ENCODE peak calls at places on chromosomes 1 and 21, in ten cellular contexts. One of them, this sample, is unnamed.

GRCh38 chr1:84298336-84298687 is 3.2 kb upstream of the SAMD13 start:
- DNase-seq in NCI-H2081 treated with DMSO at 0.1 percent for 48 hours: no peak
- DNase-seq in cardiac fibroblast: peak
- DNase-seq in anterior cingulate cortex: peak
- DNase-seq in AG09319: no peak
- DNase-seq in SJSA1: no peak
- DNase-seq in CD8-positive, alpha-beta memory T cell: peak
- DNase-seq in HFFc6: no peak
- DNase-seq in CD8-positive, alpha-beta T cell: peak
- DNase-seq in PC-3: peak
- DNase-seq in this sample: peak

GRCh38 chr1:89724369-89725015 is 91.6 kb downstream of the LRRC8C start:
- DNase-seq in NCI-H2081 treated with DMSO at 0.1 percent for 48 hours: no peak
- DNase-seq in cardiac fibroblast: peak
- DNase-seq in anterior cingulate cortex: no peak
- DNase-seq in AG09319: no peak
- DNase-seq in SJSA1: peak
- DNase-seq in CD8-positive, alpha-beta memory T cell: no peak
- DNase-seq in HFFc6: no peak
- DNase-seq in CD8-positive, alpha-beta T cell: peak
- DNase-seq in PC-3: peak
- DNase-seq in this sample: no peak

GRCh38 chr1:26363549-26364448 is 8.8 kb downstream of the ZNF683 start:
- DNase-seq in NCI-H2081 treated with DMSO at 0.1 percent for 48 hours: no peak
- DNase-seq in cardiac fibroblast: peak
- DNase-seq in anterior cingulate cortex: peak
- DNase-seq in AG09319: no peak
- DNase-seq in SJSA1: peak
- DNase-seq in CD8-positive, alpha-beta memory T cell: peak
- DNase-seq in HFFc6: peak
- DNase-seq in CD8-positive, alpha-beta T cell: peak
- DNase-seq in PC-3: peak
- DNase-seq in this sample: peak

GRCh38 chr21:45618287-45618686 is 25.2 kb upstream of the PCBP3 start:
- DNase-seq in NCI-H2081 treated with DMSO at 0.1 percent for 48 hours: no peak
- DNase-seq in cardiac fibroblast: peak
- DNase-seq in anterior cingulate cortex: no peak
- DNase-seq in AG09319: no peak
- DNase-seq in SJSA1: no peak
- DNase-seq in CD8-positive, alpha-beta memory T cell: no peak
- DNase-seq in HFFc6: no peak
- DNase-seq in CD8-positive, alpha-beta T cell: no peak
- DNase-seq in PC-3: no peak
- DNase-seq in this sample: no peak

GRCh38 chr1:118335372-118335771 is 150.3 kb upstream of the SPAG17 start:
- DNase-seq in NCI-H2081 treated with DMSO at 0.1 percent for 48 hours: no peak
- DNase-seq in cardiac fibroblast: peak
- DNase-seq in anterior cingulate cortex: no peak
- DNase-seq in AG09319: no peak
- DNase-seq in SJSA1: peak
- DNase-seq in CD8-positive, alpha-beta memory T cell: no peak
- DNase-seq in HFFc6: peak
- DNase-seq in CD8-positive, alpha-beta T cell: no peak
- DNase-seq in PC-3: no peak
- DNase-seq in this sample: no peak

GRCh38 chr1:83919872-83920271 is 79.1 kb downstream of the TTLL7 start:
- DNase-seq in NCI-H2081 treated with DMSO at 0.1 percent for 48 hours: no peak
- DNase-seq in cardiac fibroblast: no peak
- DNase-seq in anterior cingulate cortex: no peak
- DNase-seq in AG09319: no peak
- DNase-seq in SJSA1: no peak
- DNase-seq in CD8-positive, alpha-beta memory T cell: no peak
- DNase-seq in HFFc6: no peak
- DNase-seq in CD8-positive, alpha-beta T cell: no peak
- DNase-seq in PC-3: no peak
- DNase-seq in this sample: no peak

GRCh38 chr1:31414692-31415370 is 1.8 kb downstream of the SERINC2 start:
- DNase-seq in NCI-H2081 treated with DMSO at 0.1 percent for 48 hours: no peak
- DNase-seq in cardiac fibroblast: no peak
- DNase-seq in anterior cingulate cortex: no peak
- DNase-seq in AG09319: no peak
- DNase-seq in SJSA1: no peak
- DNase-seq in CD8-positive, alpha-beta memory T cell: no peak
- DNase-seq in HFFc6: peak
- DNase-seq in CD8-positive, alpha-beta T cell: no peak
- DNase-seq in PC-3: peak
- DNase-seq in this sample: no peak

GRCh38 chr1:76336951-76337371 is 262.4 kb downstream of the ST6GALNAC3 start:
- DNase-seq in NCI-H2081 treated with DMSO at 0.1 percent for 48 hours: no peak
- DNase-seq in cardiac fibroblast: peak
- DNase-seq in anterior cingulate cortex: no peak
- DNase-seq in AG09319: peak
- DNase-seq in SJSA1: no peak
- DNase-seq in CD8-positive, alpha-beta memory T cell: no peak
- DNase-seq in HFFc6: peak
- DNase-seq in CD8-positive, alpha-beta T cell: no peak
- DNase-seq in PC-3: no peak
- DNase-seq in this sample: no peak

GRCh38 chr1:117014209-117014608 is 12.6 kb downstream of the CD101 start:
- DNase-seq in NCI-H2081 treated with DMSO at 0.1 percent for 48 hours: no peak
- DNase-seq in cardiac fibroblast: no peak
- DNase-seq in anterior cingulate cortex: no peak
- DNase-seq in AG09319: no peak
- DNase-seq in SJSA1: no peak
- DNase-seq in CD8-positive, alpha-beta memory T cell: no peak
- DNase-seq in HFFc6: no peak
- DNase-seq in CD8-positive, alpha-beta T cell: no peak
- DNase-seq in PC-3: peak
- DNase-seq in this sample: no peak

GRCh38 chr1:37307907-37308570 is 166.3 kb upstream of the ZC3H12A start:
- DNase-seq in NCI-H2081 treated with DMSO at 0.1 percent for 48 hours: no peak
- DNase-seq in cardiac fibroblast: no peak
- DNase-seq in anterior cingulate cortex: no peak
- DNase-seq in AG09319: no peak
- DNase-seq in SJSA1: no peak
- DNase-seq in CD8-positive, alpha-beta memory T cell: no peak
- DNase-seq in HFFc6: no peak
- DNase-seq in CD8-positive, alpha-beta T cell: no peak
- DNase-seq in PC-3: no peak
- DNase-seq in this sample: no peak

This sample was measured in CD4-positive, CD25-positive, alpha-beta regulatory T cell.